ENCODE peak calls at places on chromosome 1, in five cellular contexts. One of them, this sample, is unnamed.

GRCh38 chr1:227429447-227430359 is 111.4 kb upstream of the CDC42BPA start:
- DNase-seq in breast epithelium: no peak
- DNase-seq in PC-3: no peak
- DNase-seq in foreskin keratinocyte: no peak
- DNase-seq in H1: no peak
- DNase-seq in this sample: no peak

GRCh38 chr1:14242870-14243269 is 355.6 kb upstream of the KAZN start:
- DNase-seq in breast epithelium: no peak
- DNase-seq in PC-3: no peak
- DNase-seq in foreskin keratinocyte: no peak
- DNase-seq in H1: no peak
- DNase-seq in this sample: no peak

GRCh38 chr1:101485712-101486111 is 248.9 kb downstream of the S1PR1 start:
- DNase-seq in breast epithelium: no peak
- DNase-seq in PC-3: no peak
- DNase-seq in foreskin keratinocyte: no peak
- DNase-seq in H1: no peak
- DNase-seq in this sample: no peak

GRCh38 chr1:155324041-155324716 is 3.5 kb downstream of the RUSC1 start:
- DNase-seq in breast epithelium: peak
- DNase-seq in PC-3: peak
- DNase-seq in foreskin keratinocyte: peak
- DNase-seq in H1: peak
- DNase-seq in this sample: peak

GRCh38 chr1:8003431-8004112 is 22.5 kb downstream of the ERRFI1 start:
- DNase-seq in breast epithelium: no peak
- DNase-seq in PC-3: peak
- DNase-seq in foreskin keratinocyte: no peak
- DNase-seq in H1: no peak
- DNase-seq in this sample: no peak

GRCh38 chr1:29629814-29630516 is 393.6 kb downstream of the PTPRU start:
- DNase-seq in breast epithelium: no peak
- DNase-seq in PC-3: no peak
- DNase-seq in foreskin keratinocyte: no peak
- DNase-seq in H1: no peak
- DNase-seq in this sample: no peak

GRCh38 chr1:66253330-66253921 is 280.5 kb upstream of the SGIP1 start:
- DNase-seq in breast epithelium: no peak
- DNase-seq in PC-3: peak
- DNase-seq in foreskin keratinocyte: no peak
- DNase-seq in H1: no peak
- DNase-seq in this sample: peak

GRCh38 chr1:109950509-109950908 is 34.1 kb upstream of the AHCYL1 start:
- DNase-seq in breast epithelium: no peak
- DNase-seq in PC-3: no peak
- DNase-seq in foreskin keratinocyte: no peak
- DNase-seq in H1: no peak
- DNase-seq in this sample: no peak

GRCh38 chr1:53291574-53291973 is 36.3 kb downstream of the LRP8 start:
- DNase-seq in breast epithelium: no peak
- DNase-seq in PC-3: peak
- DNase-seq in foreskin keratinocyte: no peak
- DNase-seq in H1: no peak
- DNase-seq in this sample: no peak
- TF ChIP-seq CTCF in breast epithelium: no peak
- TF ChIP-seq CTCF in PC-3: peak
- TF ChIP-seq CTCF in foreskin keratinocyte: peak
- TF ChIP-seq CTCF in H1: peak
- TF ChIP-seq CTCF in this sample: no peak

DNA sequence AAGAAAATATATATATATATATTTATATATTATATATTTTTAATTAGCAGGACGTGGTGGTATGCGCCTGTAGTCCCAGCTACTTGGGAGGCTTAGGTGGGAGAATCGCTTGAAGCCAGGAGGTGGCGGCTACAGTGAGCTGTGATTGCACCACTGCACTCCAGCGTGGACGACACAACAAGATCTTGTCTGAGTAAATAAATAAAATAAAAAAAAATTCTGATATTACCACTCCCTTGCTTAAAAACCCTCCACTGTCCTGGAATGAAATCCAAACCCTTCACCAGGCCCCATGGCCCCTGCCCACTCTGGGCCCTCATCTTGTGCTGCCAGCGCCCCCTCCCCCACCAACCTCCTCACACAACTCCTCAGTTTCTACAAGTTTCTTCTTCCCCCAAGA is 1.7 kb upstream of the ECE1 start:
- DNase-seq in breast epithelium: no peak
- DNase-seq in PC-3: no peak
- DNase-seq in foreskin keratinocyte: no peak
- DNase-seq in H1: no peak
- DNase-seq in this sample: no peak
- H3K27ac ChIP-seq in breast epithelium: no peak
- H3K27ac ChIP-seq in PC-3: no peak
- H3K27ac ChIP-seq in foreskin keratinocyte: no peak
- H3K27ac ChIP-seq in H1: no peak
- H3K27ac ChIP-seq in this sample: no peak

GRCh38 chr1:3418600-3418999 is 35.9 kb upstream of the ARHGEF16 start:
- DNase-seq in breast epithelium: no peak
- DNase-seq in PC-3: no peak
- DNase-seq in foreskin keratinocyte: no peak
- DNase-seq in H1: no peak
- DNase-seq in this sample: no peak

GRCh38 chr1:3417954-3418353 is 36.5 kb upstream of the ARHGEF16 start:
- DNase-seq in breast epithelium: no peak
- DNase-seq in PC-3: no peak
- DNase-seq in foreskin keratinocyte: no peak
- DNase-seq in H1: no peak
- DNase-seq in this sample: no peak

GRCh38 chr1:3415260-3415952 is 39.1 kb upstream of the ARHGEF16 start:
- DNase-seq in breast epithelium: no peak
- DNase-seq in PC-3: no peak
- DNase-seq in foreskin keratinocyte: no peak
- DNase-seq in H1: no peak
- DNase-seq in this sample: no peak

GRCh38 chr1:3419415-3420204 is 34.9 kb upstream of the ARHGEF16 start:
- DNase-seq in breast epithelium: no peak
- DNase-seq in PC-3: peak
- DNase-seq in foreskin keratinocyte: no peak
- DNase-seq in H1: no peak
- DNase-seq in this sample: peak

DNA sequence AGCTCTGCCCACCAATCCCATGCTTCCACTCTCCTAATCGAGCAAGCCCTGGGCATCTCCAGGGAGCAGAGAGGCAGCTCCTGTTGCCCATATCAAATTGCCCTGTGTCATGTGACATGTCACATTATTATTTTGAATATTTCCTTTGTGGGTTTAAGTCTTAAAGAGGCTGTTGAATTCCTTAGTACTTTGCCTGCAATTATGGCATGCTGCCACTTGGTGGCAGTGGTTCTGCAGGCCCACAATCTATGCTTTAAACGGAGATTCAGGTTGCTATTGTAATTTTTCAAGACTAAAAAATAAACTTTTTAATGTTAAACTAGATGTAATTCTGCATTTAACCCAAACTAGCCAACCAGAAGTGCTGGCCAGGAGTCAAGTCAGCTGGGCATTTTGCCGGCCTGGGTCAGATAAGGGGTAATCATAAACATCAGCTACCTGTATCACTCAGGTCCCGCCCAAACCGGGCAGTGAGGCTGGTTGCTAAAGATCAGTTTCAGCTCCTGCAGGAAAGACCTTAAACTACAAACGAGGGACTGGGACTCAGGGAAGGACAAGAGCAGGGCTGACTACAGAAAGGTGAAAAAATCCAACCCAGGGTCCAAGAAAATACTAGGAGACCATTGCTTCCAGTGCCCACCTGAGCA is 37.3 kb upstream of the ARHGEF16 start:
- DNase-seq in breast epithelium: no peak
- DNase-seq in PC-3: peak
- DNase-seq in foreskin keratinocyte: no peak
- DNase-seq in H1: no peak
- DNase-seq in this sample: no peak
- TF ChIP-seq CTCF in breast epithelium: no peak
- TF ChIP-seq CTCF in PC-3: peak
- TF ChIP-seq CTCF in foreskin keratinocyte: peak
- TF ChIP-seq CTCF in H1: peak
- TF ChIP-seq CTCF in this sample: no peak

DNA sequence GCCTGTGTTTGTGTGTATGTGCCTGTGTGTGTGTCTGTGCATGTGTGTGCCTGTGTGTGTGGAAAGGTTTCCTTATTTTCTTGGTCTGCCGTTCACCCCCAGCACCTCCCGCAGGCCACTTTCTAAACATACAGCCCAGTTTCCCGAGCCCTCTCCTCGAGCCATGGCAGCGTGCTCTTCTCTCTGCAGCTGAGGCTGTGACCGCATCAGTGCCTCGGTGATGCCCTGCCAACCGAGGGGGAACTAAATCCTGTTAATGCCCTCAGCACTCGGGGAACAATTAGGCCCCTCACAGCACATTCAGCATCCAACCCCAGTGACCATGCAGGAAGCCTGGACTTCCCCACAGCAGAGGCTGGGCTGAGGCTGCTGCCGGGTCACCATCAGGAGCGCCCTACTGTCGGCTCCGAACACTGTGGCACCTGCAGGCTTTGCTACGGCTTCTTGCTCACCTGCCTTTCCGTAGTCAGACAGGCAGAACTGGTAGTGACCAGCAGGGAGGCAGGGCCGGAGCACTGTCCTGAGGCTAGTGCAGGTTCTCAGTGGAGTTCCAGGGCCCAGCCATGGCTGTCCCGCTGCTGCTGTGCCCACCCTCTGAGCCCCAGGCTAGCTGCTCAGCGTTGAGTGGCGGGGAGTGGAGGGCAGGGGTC is 8.1 kb downstream of the GPR137B start:
- DNase-seq in breast epithelium: no peak
- DNase-seq in PC-3: no peak
- DNase-seq in foreskin keratinocyte: no peak
- DNase-seq in H1: no peak
- DNase-seq in this sample: no peak
- H3K27ac ChIP-seq in breast epithelium: no peak
- H3K27ac ChIP-seq in PC-3: no peak
- H3K27ac ChIP-seq in foreskin keratinocyte: no peak
- H3K27ac ChIP-seq in H1: no peak
- H3K27ac ChIP-seq in this sample: no peak

DNA sequence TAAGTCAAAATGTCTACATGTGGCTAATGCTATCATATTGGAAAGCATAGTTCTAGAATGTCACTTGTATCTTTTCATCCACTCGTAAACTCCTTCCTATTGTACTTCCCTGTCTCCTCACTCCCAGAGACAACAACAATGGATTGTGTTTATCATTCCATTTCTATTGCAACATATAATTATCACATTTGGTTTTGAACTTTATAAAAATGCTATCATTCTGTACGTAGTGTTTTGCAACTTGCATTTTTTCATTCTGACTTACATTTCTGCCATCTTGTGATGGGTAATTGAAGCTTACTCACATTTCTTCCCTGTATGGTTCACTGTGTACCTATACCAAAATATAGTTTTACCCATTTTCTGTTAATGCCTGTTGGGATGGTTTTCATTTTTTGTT is 14.5 kb upstream of the CSF3R start:
- DNase-seq in breast epithelium: no peak
- DNase-seq in PC-3: no peak
- DNase-seq in foreskin keratinocyte: peak
- DNase-seq in H1: no peak
- DNase-seq in this sample: no peak
- TF ChIP-seq CTCF in breast epithelium: no peak
- TF ChIP-seq CTCF in PC-3: no peak
- TF ChIP-seq CTCF in foreskin keratinocyte: no peak
- TF ChIP-seq CTCF in H1: no peak
- TF ChIP-seq CTCF in this sample: no peak

GRCh38 chr1:205294914-205295310 is 26.6 kb downstream of the NUAK2 start:
- DNase-seq in breast epithelium: no peak
- DNase-seq in PC-3: peak
- DNase-seq in foreskin keratinocyte: no peak
- DNase-seq in H1: peak
- DNase-seq in this sample: no peak
- H3K27ac ChIP-seq in breast epithelium: peak
- H3K27ac ChIP-seq in PC-3: peak
- H3K27ac ChIP-seq in foreskin keratinocyte: peak
- H3K27ac ChIP-seq in H1: peak
- H3K27ac ChIP-seq in this sample: peak

GRCh38 chr1:93338426-93338825 is 7.3 kb upstream of the DR1 start:
- DNase-seq in breast epithelium: no peak
- DNase-seq in PC-3: peak
- DNase-seq in foreskin keratinocyte: peak
- DNase-seq in H1: no peak
- DNase-seq in this sample: peak
- TF ChIP-seq CTCF in breast epithelium: no peak
- TF ChIP-seq CTCF in PC-3: no peak
- TF ChIP-seq CTCF in foreskin keratinocyte: no peak
- TF ChIP-seq CTCF in H1: no peak
- TF ChIP-seq CTCF in this sample: no peak

DNA sequence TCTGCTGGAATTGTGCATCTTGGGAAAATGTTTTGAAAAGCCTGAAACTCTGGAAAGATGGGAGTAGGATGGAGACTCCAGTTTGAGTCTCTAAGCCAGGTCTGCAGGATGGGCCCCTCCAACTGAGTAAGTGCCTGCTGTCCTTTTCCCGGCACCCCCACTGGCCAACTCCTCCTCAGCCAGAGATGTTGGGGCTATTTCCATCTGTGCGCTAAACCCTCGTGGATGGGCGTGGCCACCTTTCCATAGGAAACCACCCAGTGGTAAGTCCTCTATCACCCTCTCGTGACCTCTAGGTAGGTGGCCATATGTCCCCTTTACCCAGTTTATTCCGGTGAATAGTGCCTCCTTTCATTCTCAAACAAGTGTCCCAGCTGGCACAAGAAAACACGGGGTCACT is 250.9 kb downstream of the TOMM20 start:
- DNase-seq in breast epithelium: no peak
- DNase-seq in PC-3: no peak
- DNase-seq in foreskin keratinocyte: no peak
- DNase-seq in H1: no peak
- DNase-seq in this sample: no peak
- H3K27ac ChIP-seq in breast epithelium: no peak
- H3K27ac ChIP-seq in PC-3: no peak
- H3K27ac ChIP-seq in foreskin keratinocyte: no peak
- H3K27ac ChIP-seq in H1: no peak
- H3K27ac ChIP-seq in this sample: no peak

This sample was measured in RWPE1.